ENCODE peak calls at places on chromosomes 5 and 9, in seven cellular contexts. A, S, F, X, N, D and T are unnamed samples.

GRCh38 chr5:66647146-66647856 is 51.1 kb downstream of the MAST4 start:
- DNase-seq in F (no peak), A (no peak), X (no peak), D (no peak), S (no peak), N (no peak), T (no peak)

GRCh38 chr9:76526026-76526425 is 67.0 kb downstream of the GCNT1 start:
- DNase-seq in A (no peak), F (no peak), D (no peak), X (no peak), S (no peak), N (no peak), T (no peak)

GRCh38 chr9:77985996-77986395 is 45.6 kb downstream of the GNAQ start:
- DNase-seq in N (no peak), S (no peak), F (no peak), X (no peak), A (no peak), D (no peak), T (no peak)

GRCh38 chr5:36174119-36174518 is 22.2 kb downstream of the SKP2 start:
- DNase-seq in D (no peak), A (no peak), F (no peak), X (no peak), S (no peak), N (no peak), T (no peak)

GRCh38 chr5:1465117-1465516 is 19.9 kb upstream of the SLC6A3 start:
- DNase-seq in X (no peak), S (no peak), A (no peak), N (no peak), D (no peak), F (no peak), T (no peak)

GRCh38 chr5:163718256-163718655 is 212.8 kb downstream of the MAT2B start:
- DNase-seq in A (no peak), F (no peak), D (no peak), N (no peak), S (no peak), X (no peak), T (no peak)

GRCh38 chr5:124697912-124698690 is 48.3 kb downstream of the ZNF608 start:
- DNase-seq in X (peak), F (no peak), S (no peak), D (peak), N (no peak), A (no peak), T (no peak)

GRCh38 chr5:55682071-55682470 is 30.1 kb downstream of the SLC38A9 start:
- DNase-seq in X (no peak), N (no peak), F (no peak), D (no peak), S (no peak), A (no peak), T (no peak)

GRCh38 chr5:153504726-153505125 is 14.3 kb downstream of the GRIA1 start:
- DNase-seq in D (peak), F (no peak), A (no peak), S (no peak), N (peak), X (no peak), T (peak)

GRCh38 chr9:27569406-27569805 is 3.9 kb downstream of the C9orf72 start:
- DNase-seq in X (no peak), D (no peak), S (no peak), A (no peak), F (no peak), N (no peak), T (no peak)